ENCODE peak calls at places on chromosomes 13 and 19, in four cellular contexts. N is Peyer's patch, H is heart left ventricle, R is endodermal cell. P is an unnamed sample.

GRCh38 chr19:29013325-29013724 is 199.6 kb downstream of the UQCRFS1 start:
- DNase-seq in R (peak; percentile 69), H (no peak), N (no peak), P (no peak)

GRCh38 chr13:66689628-66690027 is 540.5 kb downstream of the PCDH9 start:
- DNase-seq in N (no peak), R (no peak), H (no peak), P (no peak)

GRCh38 chr13:90197722-90198121 is 1149.8 kb upstream of the MIR17HG start:
- DNase-seq in H (no peak), R (no peak), N (no peak), P (no peak)

GRCh38 chr13:33323766-33324525 is 38.4 kb upstream of the STARD13 start:
- DNase-seq in R (no peak), H (no peak), N (no peak), P (no peak)

GRCh38 chr13:45828253-45828968 is 23.1 kb downstream of the SIAH3 start:
- DNase-seq in R (no peak), N (no peak), H (no peak), P (no peak)

GRCh38 chr13:32216281-32216680 is 98.9 kb downstream of the ZAR1L start:
- DNase-seq in R (no peak), H (no peak), N (no peak), P (no peak)

GRCh38 chr13:26619321-26619720 is 61.8 kb downstream of the WASF3 start:
- DNase-seq in N (no peak), H (no peak), R (no peak), P (no peak)

GRCh38 chr19:38011426-38011825 is 104.4 kb downstream of the SIPA1L3 start:
- DNase-seq in N (no peak), R (no peak), H (no peak), P (no peak)

GRCh38 chr19:17966497-17967257 is at the start of gene KCNN1:
- DNase-seq in N (no peak), H (no peak), R (peak; percentile 79), P (no peak)

GRCh38 chr19:496333-496634 is at the start of gene MADCAM1:
- DNase-seq in R (peak; percentile 59), H (no peak), N (no peak), P (no peak)

GRCh38 chr13:83881031-83881727 is 1.1 kb downstream of the SLITRK1 start:
- DNase-seq in R (peak; percentile 36), H (no peak), N (no peak), P (no peak)

GRCh38 chr13:31138515-31138914 is 23.2 kb downstream of the HSPH1 start:
- DNase-seq in R (no peak), H (no peak), N (no peak), P (no peak)

GRCh38 chr13:47326061-47326460 is 429.2 kb upstream of the HTR2A start:
- DNase-seq in N (no peak), R (no peak), H (no peak), P (no peak)

GRCh38 chr13:92355213-92355612 is 871.4 kb upstream of the GPC6 start:
- DNase-seq in H (no peak), N (no peak), R (peak; percentile 76), P (no peak)

GRCh38 chr13:97945792-97946419 is 7.6 kb upstream of the IPO5 start:
- DNase-seq in N (no peak), H (no peak), R (no peak), P (no peak)

GRCh38 chr19:48558018-48558684 is 6.2 kb downstream of the SULT2B1 start:
- DNase-seq in N (no peak), R (peak; percentile 80), H (peak; percentile 39), P (no peak)

GRCh38 chr19:5696196-5697021 is 6.3 kb downstream of the RPL36 start:
- DNase-seq in R (peak; percentile 62), N (no peak), H (peak; percentile 28), P (no peak)

GRCh38 chr19:33406521-33407139 is 33.1 kb downstream of the CEBPG start:
- DNase-seq in H (peak; percentile 63), N (peak; percentile 65), R (peak; percentile 97), P (peak; percentile 69)

GRCh38 chr19:45311640-45312039 is 11.0 kb downstream of the CKM start:
- DNase-seq in H (peak; percentile 62), N (no peak), R (peak; percentile 55), P (no peak)

GRCh38 chr19:13207237-13208130 is 57.3 kb downstream of the IER2 start:
- DNase-seq in N (peak; percentile 38), R (peak; percentile 48), H (peak; percentile 55), P (no peak)

GRCh38 chr19:51192689-51193088 is 32.2 kb upstream of the CD33 start:
- DNase-seq in R (no peak), N (no peak), H (no peak), P (no peak)

GRCh38 chr13:73223372-73223781 is 164.6 kb downstream of the KLF5 start:
- DNase-seq in N (no peak), H (no peak), R (peak; percentile 55), P (no peak)

GRCh38 chr13:31204592-31204991 is 4.8 kb downstream of the B3GLCT start:
- DNase-seq in R (no peak), N (no peak), H (no peak), P (no peak)

GRCh38 chr19:45499196-45500180 is 1.2 kb downstream of the PPM1N start:
- DNase-seq in R (peak; percentile 98), H (no peak), N (peak; percentile 52), P (peak; percentile 53)

GRCh38 chr13:105202384-105202783 is 1333.1 kb downstream of the EFNB2 start:
- DNase-seq in N (no peak), R (no peak), H (no peak), P (no peak)

GRCh38 chr19:51560339-51560738 is 10.7 kb upstream of the ZNF175 start:
- DNase-seq in H (no peak), R (no peak), N (no peak), P (no peak)

GRCh38 chr13:58151452-58151851 is 519.9 kb downstream of the PCDH17 start:
- DNase-seq in H (no peak), N (no peak), R (no peak), P (no peak)

GRCh38 chr13:94914829-94915228 is 202.5 kb upstream of the SOX21 start:
- DNase-seq in H (no peak), N (no peak), R (no peak), P (no peak)

GRCh38 chr13:43596924-43597598 is 189.7 kb downstream of the ENOX1 start:
- DNase-seq in R (no peak), N (no peak), H (no peak), P (no peak)

GRCh38 chr13:37058801-37059135 is 720 bp downstream of the SUPT20H start:
- DNase-seq in N (peak; percentile 38), H (peak; percentile 33), R (no peak), P (peak; percentile 63)

GRCh38 chr19:277581-278165 is 13.5 kb downstream of the PLPP2 start:
- DNase-seq in H (no peak), N (no peak), R (peak; percentile 88), P (no peak)

GRCh38 chr19:16069813-16070365 is 6.4 kb upstream of the TPM4 start:
- DNase-seq in N (no peak), H (no peak), R (no peak), P (no peak)

GRCh38 chr13:88014527-88014926 is 343.4 kb downstream of the SLITRK5 start:
- DNase-seq in N (no peak), H (no peak), R (no peak), P (no peak)

GRCh38 chr19:55383789-55384575 is at the start of gene TMEM238:
- DNase-seq in R (peak; percentile 85), N (peak; percentile 47), H (peak; percentile 70), P (peak; percentile 54)

GRCh38 chr13:36758345-36758744 is 60.7 kb upstream of the RFXAP start:
- DNase-seq in N (no peak), R (no peak), H (no peak), P (no peak)

GRCh38 chr13:112247471-112248405 is 128.4 kb upstream of the SPACA7 start:
- DNase-seq in N (no peak), H (no peak), R (peak; percentile 46), P (no peak)
- H3K4me3 ChIP-seq in N (no peak overlapping the region), H (no peak overlapping the region), R (no peak overlapping the region), P (no peak overlapping the region)

DNA sequence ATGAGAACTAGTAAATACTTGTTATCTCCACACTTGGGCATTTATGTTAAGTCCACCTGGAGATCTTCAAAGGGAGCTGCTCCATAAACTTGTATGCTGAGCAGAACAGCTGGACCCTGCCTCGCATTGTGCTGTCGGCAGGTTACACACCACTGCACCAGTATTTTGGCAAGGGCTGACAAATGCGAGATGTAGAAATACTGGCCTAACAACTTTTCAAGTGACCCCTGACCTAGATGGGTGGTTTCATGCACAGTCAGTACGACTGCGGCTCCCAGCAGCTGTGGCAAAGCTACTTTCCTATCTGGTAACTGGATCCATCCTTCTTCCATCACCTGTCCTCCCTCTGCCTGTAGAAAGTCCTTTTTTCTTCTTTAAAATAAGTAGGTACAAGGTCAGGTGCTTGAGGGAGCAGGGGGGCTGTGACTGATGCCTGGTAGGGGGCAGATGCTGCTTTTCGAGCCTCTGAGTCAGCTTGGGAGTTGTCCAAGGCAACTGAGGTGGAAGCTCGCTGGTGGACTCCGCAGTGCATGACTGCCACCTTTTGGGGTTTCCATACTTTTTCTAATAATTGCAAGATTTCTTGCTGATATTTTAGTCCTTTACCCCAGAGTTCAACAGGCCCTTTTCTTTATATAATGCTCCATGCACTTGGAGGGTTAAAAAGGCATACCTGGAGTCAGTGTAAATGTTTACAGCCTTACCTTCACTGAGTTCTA is 86.8 kb downstream of the SLC25A15 start:
- DNase-seq in N (no peak), R (no peak), H (no peak), P (no peak)
- H3K9me3 ChIP-seq in N (peaks cover 59% of the 10 kb centered on the region), R (peaks cover 53% of the 10 kb centered on the region), H (peaks cover 32% of the 10 kb centered on the region), P (peaks cover 41% of the 10 kb centered on the region)

GRCh38 chr19:4592445-4592844 is 33.0 kb upstream of the SEMA6B start:
- DNase-seq in N (no peak), H (no peak), R (no peak), P (no peak)
- H3K4me3 ChIP-seq in N (no peak overlapping the region), H (no peak overlapping the region), R (no peak overlapping the region), P (no peak overlapping the region)

GRCh38 chr19:6914321-6914720 is 26.9 kb downstream of the ADGRE1 start:
- DNase-seq in R (no peak), N (no peak), H (no peak), P (no peak)

GRCh38 chr19:6911523-6911922 is 24.1 kb downstream of the ADGRE1 start:
- DNase-seq in N (no peak), R (no peak), H (no peak), P (no peak)

DNA sequence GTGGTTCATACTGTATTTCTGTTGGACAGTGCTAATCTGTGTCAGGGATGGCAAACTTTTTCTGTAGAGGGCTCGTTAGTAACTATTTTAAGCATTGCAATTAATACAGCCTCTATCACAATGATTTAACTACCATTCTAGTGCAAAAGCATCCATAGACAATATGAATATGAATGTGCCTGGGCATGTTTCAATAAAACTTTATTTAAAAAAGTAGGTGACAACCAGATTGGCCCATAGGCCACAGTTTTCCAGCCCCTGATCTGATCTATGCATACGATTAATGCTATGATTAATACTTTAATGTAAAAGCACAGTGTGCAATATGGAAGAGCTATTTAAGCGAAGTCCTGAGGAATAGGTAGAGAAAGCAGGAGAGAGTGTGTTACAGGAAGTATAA is 29.6 kb downstream of the ADGRE1 start:
- DNase-seq in N (no peak), R (no peak), H (no peak), P (no peak)
- H3K9me3 ChIP-seq in N (peaks cover 9% of the 10 kb centered on the region), R (peaks cover 63% of the 10 kb centered on the region), H (peaks cover 20% of the 10 kb centered on the region), P (peaks cover 8% of the 10 kb centered on the region)

DNA sequence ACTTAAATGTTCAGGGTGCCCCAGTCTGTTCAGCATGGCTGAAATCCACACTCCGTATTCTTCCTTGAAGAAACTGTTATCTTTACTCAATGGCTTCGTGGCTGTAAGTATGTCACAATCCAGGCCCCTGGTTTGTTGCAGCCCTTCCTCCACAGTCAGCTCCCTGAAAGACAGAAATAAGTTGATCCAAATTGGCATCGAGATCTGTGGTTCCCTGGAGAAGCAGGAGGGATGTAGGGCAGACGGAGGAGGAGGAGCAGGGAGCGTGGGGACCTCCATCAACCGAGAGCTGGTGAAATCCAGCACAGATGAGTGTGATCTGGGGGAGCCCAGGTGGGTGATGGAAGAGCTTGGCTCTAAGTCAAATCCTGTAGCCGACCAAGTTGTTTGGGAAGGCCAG is 304 bp downstream of the TSPAN16 start:
- DNase-seq in H (peak; percentile 49), R (no peak), N (no peak), P (no peak)
- H3K4me3 ChIP-seq in H (no peak overlapping the region), R (no peak overlapping the region), N (no peak overlapping the region), P (no peak overlapping the region)

P was measured in CD4-positive, alpha-beta memory T cell.